ENCODE peak calls at places on chromosomes 4 and X, in five cellular contexts. H is GM23248, F is mesendoderm, A is neuronal stem cell, L is hepatocyte. G is an unnamed sample.

GRCh38 chr4:77854431-77855111 is 8.1 kb upstream of the MRPL1 start:
- DNase-seq in L (no peak), A (no peak), F (no peak), H (no peak), G (no peak)

GRCh38 chrX:22969416-22969815 is 30.3 kb upstream of the DDX53 start:
- DNase-seq in H (no peak), F (no peak), L (no peak), A (no peak), G (no peak)

GRCh38 chr4:45971108-45971507 is 152.7 kb downstream of the GABRG1 start:
- DNase-seq in L (no peak), H (no peak), F (no peak), A (no peak), G (no peak)

GRCh38 chr4:94253036-94253435 is 45.4 kb downstream of the SMARCAD1 start:
- DNase-seq in A (no peak), H (no peak), L (no peak), F (peak), G (peak)

GRCh38 chrX:18931972-18932371 is 51.9 kb downstream of the PHKA2 start:
- DNase-seq in A (peak), H (peak), L (peak), F (peak), G (peak)

GRCh38 chr4:145130788-145131398 is 32.8 kb downstream of the ABCE1 start:
- DNase-seq in F (no peak), A (no peak), H (peak), L (no peak), G (peak)

GRCh38 chr4:159434496-159435241 is 331.8 kb downstream of the RAPGEF2 start:
- DNase-seq in A (no peak), L (no peak), F (peak), H (peak), G (peak)

GRCh38 chr4:76689079-76689817 is 208.7 kb downstream of the SOWAHB start:
- DNase-seq in L (peak), H (peak), A (peak), F (peak), G (no peak)

GRCh38 chr4:148056879-148057278 is 325.0 kb downstream of the ARHGAP10 start:
- DNase-seq in F (peak), H (peak), L (no peak), A (no peak), G (peak)

GRCh38 chr4:61583696-61584095 is 383.6 kb downstream of the ADGRL3 start:
- DNase-seq in L (no peak), A (no peak), H (no peak), F (peak), G (no peak)

GRCh38 chrX:30301977-30302376 is 7.2 kb downstream of the NR0B1 start:
- DNase-seq in L (peak), F (peak), H (peak), A (peak), G (peak)

GRCh38 chr4:29423836-29424721 is 1296.1 kb upstream of the PCDH7 start:
- DNase-seq in F (peak), L (peak), A (no peak), H (peak), G (peak)

GRCh38 chrX:48003367-48003757 is 427 bp downstream of the ZNF182 start:
- DNase-seq in A (no peak), L (no peak), F (no peak), H (no peak), G (no peak)

GRCh38 chr4:104283303-104283702 is 211.4 kb downstream of the CXXC4 start:
- DNase-seq in L (no peak), F (no peak), H (no peak), A (no peak), G (no peak)

GRCh38 chr4:168725935-168726334 is 229.1 kb downstream of the PALLD start:
- DNase-seq in A (no peak), F (no peak), L (no peak), H (no peak), G (no peak)

GRCh38 chrX:103464071-103464773 is 55.1 kb downstream of the RAB40A start:
- DNase-seq in L (peak), A (no peak), F (peak), H (peak), G (peak)

GRCh38 chr4:189022441-189023035 is 883.3 kb downstream of the TRIML1 start:
- DNase-seq in F (peak), L (peak), H (peak), A (no peak), G (peak)

GRCh38 chrX:84248226-84248625 is 60.2 kb upstream of the RPS6KA6 start:
- DNase-seq in H (peak), A (no peak), L (no peak), F (no peak), G (peak)

GRCh38 chr4:13170131-13170530 is 314.0 kb downstream of the RAB28 start:
- DNase-seq in A (no peak), L (no peak), F (no peak), H (no peak), G (peak)

GRCh38 chr4:151014521-151015457 is at the start of gene LRBA:
- DNase-seq in L (peak), H (peak), F (peak), A (peak), G (peak)

GRCh38 chr4:11618666-11619282 is 190.1 kb upstream of the HS3ST1 start:
- DNase-seq in F (no peak), L (peak), H (no peak), A (no peak), G (no peak)

GRCh38 chrX:57204306-57204705 is 67.1 kb upstream of the SPIN2A start:
- DNase-seq in F (no peak), L (no peak), A (no peak), H (no peak), G (no peak)

GRCh38 chr4:169064281-169064680 is 54.2 kb upstream of the CBR4 start:
- DNase-seq in F (no peak), H (peak), L (no peak), A (no peak), G (no peak)

GRCh38 chr4:76430519-76431388 is 4.3 kb upstream of the SHROOM3 start:
- DNase-seq in A (peak), L (peak), F (peak), H (peak), G (peak)

GRCh38 chrX:29397506-29397905 is 810.3 kb downstream of the IL1RAPL1 start:
- DNase-seq in A (no peak), L (no peak), F (peak), H (peak), G (peak)

GRCh38 chr4:183591301-183591700 is 67.7 kb downstream of the RWDD4 start:
- DNase-seq in H (peak), A (no peak), L (no peak), F (no peak), G (no peak)

GRCh38 chr4:111064342-111064993 is 441.6 kb upstream of the PITX2 start:
- DNase-seq in L (no peak), H (peak), F (peak), A (no peak), G (peak)

GRCh38 chrX:68307767-68308166 is 125.5 kb downstream of the OPHN1 start:
- DNase-seq in L (no peak), H (peak), F (no peak), A (no peak), G (peak)

GRCh38 chr4:89727236-89727635 is 109.7 kb downstream of the SNCA start:
- DNase-seq in A (no peak), H (no peak), F (no peak), L (no peak), G (no peak)

GRCh38 chrX:20547649-20548051 is 280.9 kb upstream of the RPS6KA3 start:
- DNase-seq in H (peak), A (no peak), L (peak), F (no peak), G (peak)

GRCh38 chr4:53321151-53321987 is 44.5 kb downstream of the SCFD2 start:
- DNase-seq in L (no peak), F (no peak), A (no peak), H (peak), G (peak)

GRCh38 chrX:24079405-24079804 is 24.6 kb downstream of the EIF2S3 start:
- DNase-seq in L (no peak), H (no peak), A (no peak), F (no peak), G (no peak)

GRCh38 chr4:142041788-142042187 is 405.4 kb downstream of the IL15 start:
- DNase-seq in A (no peak), F (no peak), L (no peak), H (no peak), G (no peak)

GRCh38 chr4:142044271-142044670 is 407.9 kb downstream of the IL15 start:
- DNase-seq in A (no peak), F (peak), L (no peak), H (peak), G (peak)

GRCh38 chr4:142043509-142043908 is 407.1 kb downstream of the IL15 start:
- DNase-seq in H (peak), F (no peak), L (no peak), A (no peak), G (peak)

GRCh38 chr4:142040043-142040442 is 403.7 kb downstream of the IL15 start:
- DNase-seq in A (no peak), H (no peak), L (no peak), F (peak), G (no peak)

DNA sequence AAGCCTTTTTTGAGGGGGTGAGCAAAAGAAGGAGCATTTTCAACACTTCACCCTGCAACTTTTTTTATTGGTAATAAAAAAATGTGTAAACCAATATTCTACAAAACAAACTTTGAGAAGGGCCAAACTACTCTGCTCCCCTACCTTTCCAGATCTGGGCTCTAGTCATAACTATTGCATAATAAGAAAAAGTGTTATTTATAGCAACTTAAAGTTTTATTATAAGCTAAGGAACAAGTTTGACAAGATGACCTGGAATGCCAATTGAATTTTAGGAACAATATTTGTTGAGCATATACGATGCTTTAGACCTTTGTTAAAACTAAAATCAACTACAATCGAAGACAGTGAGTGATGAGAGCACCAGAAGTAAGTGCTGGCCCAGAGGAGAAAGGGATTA is 409.6 kb downstream of the IL15 start:
- DNase-seq in H (no peak), F (no peak), L (no peak), A (no peak), G (no peak)
- H3K4me2 ChIP-seq in H (no peak), F (no peak), L (no peak), A (no peak), G (no peak)

GRCh38 chr4:7390906-7391636 is 43.7 kb downstream of the PSAPL1 start:
- DNase-seq in L (no peak), A (no peak), H (no peak), F (no peak), G (no peak)

GRCh38 chr4:7393491-7394183 is 41.1 kb downstream of the PSAPL1 start:
- DNase-seq in A (no peak), H (no peak), L (no peak), F (no peak), G (no peak)

GRCh38 chr4:7390366-7390765 is 44.4 kb downstream of the PSAPL1 start:
- DNase-seq in A (no peak), H (no peak), L (no peak), F (no peak), G (no peak)

GRCh38 chr4:7392438-7393374 is 42.0 kb downstream of the PSAPL1 start:
- DNase-seq in F (peak), L (no peak), A (no peak), H (peak), G (peak)

GRCh38 chr4:7391637-7392437 is 42.9 kb downstream of the PSAPL1 start:
- DNase-seq in L (no peak), F (no peak), H (no peak), A (no peak), G (no peak)
- H3K4me2 ChIP-seq in L (no peak), F (no peak), H (no peak), A (no peak), G (no peak)

GRCh38 chr4:139810710-139811109 is 145.1 kb downstream of the MGST2 start:
- DNase-seq in L (no peak), A (no peak), F (no peak), H (no peak), G (no peak)

GRCh38 chr4:139807483-139807882 is 141.9 kb downstream of the MGST2 start:
- DNase-seq in F (no peak), A (no peak), L (no peak), H (no peak), G (no peak)

GRCh38 chr4:139809207-139810157 is 143.9 kb downstream of the MGST2 start:
- DNase-seq in A (no peak), H (no peak), L (no peak), F (no peak), G (no peak)

GRCh38 chr4:139806929-139807328 is 141.3 kb downstream of the MGST2 start:
- DNase-seq in L (no peak), F (no peak), A (no peak), H (no peak), G (no peak)

DNA sequence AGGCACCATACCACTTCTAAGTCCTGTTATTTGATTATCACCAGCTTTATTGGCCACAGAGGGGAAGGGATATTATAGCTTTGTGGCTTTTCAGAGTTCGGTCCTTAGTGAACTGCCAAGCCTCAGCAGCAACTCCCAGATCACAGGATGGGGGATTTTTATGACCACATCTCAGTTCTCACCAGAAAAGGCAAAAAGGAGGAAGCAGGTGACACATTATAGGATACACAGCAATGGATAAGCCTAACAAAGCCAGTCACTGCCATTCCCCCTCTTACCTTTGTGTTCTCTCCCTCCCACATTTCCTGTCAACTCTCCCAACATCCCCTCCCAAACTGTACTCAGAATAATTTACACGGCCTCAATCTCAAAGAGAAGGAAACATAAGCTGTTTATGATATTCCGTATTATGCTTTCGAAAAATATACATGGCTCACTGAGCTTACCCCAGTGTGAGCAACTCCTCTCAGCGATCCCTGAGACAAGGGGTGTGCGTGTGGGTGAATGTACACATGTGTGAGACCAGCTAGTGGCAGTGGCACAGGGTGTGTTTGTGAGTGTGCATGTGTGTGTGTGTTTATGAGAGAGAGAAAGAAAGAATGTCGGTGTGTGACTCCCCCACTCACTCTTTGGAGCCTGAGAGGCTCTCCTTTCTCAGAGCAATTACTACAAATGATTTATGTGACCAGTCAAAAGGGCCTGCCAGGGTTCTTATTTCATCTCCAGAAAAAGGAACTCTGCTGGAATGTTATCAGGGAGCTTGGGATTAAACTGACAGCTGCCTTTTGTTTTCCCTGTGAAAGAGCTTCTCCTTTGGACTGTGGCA is 143.0 kb downstream of the MGST2 start:
- DNase-seq in A (peak), H (no peak), F (no peak), L (no peak), G (no peak)
- H3K4me2 ChIP-seq in A (no peak), H (no peak), F (no peak), L (peak), G (peak)

GRCh38 chr4:102525556-102525955 is 24.4 kb downstream of the NFKB1 start:
- DNase-seq in H (no peak), A (no peak), F (no peak), L (no peak), G (no peak)

GRCh38 chr4:102525099-102525498 is 23.9 kb downstream of the NFKB1 start:
- DNase-seq in F (no peak), L (no peak), A (no peak), H (peak), G (peak)

GRCh38 chr4:102529977-102530376 is 28.8 kb downstream of the NFKB1 start:
- DNase-seq in L (no peak), A (no peak), H (no peak), F (no peak), G (no peak)

GRCh38 chr4:102526532-102526931 is 25.4 kb downstream of the NFKB1 start:
- DNase-seq in H (no peak), L (no peak), A (no peak), F (no peak), G (no peak)

DNA sequence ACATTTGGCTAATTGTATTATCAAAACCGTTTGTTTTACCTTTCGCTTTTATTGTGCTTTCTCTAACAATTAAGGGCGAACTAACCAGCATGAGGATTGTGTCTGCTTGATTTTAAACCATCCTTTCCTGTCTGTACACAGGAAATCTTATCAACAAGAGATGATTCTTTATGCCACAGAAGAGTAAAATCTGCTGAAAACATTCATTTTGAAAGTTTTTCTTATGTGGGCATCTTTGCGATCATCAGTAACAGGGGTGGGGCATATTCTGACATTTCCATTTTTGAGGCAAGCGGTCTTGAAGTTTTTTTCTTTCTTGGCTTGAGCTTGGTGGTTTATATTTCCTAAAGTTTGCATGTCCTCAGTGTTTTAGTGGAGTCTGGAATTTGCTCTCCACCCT is 26.5 kb downstream of the NFKB1 start:
- DNase-seq in F (no peak), L (no peak), A (no peak), H (no peak), G (no peak)
- H3K4me2 ChIP-seq in F (no peak), L (no peak), A (no peak), H (no peak), G (no peak)

DNA sequence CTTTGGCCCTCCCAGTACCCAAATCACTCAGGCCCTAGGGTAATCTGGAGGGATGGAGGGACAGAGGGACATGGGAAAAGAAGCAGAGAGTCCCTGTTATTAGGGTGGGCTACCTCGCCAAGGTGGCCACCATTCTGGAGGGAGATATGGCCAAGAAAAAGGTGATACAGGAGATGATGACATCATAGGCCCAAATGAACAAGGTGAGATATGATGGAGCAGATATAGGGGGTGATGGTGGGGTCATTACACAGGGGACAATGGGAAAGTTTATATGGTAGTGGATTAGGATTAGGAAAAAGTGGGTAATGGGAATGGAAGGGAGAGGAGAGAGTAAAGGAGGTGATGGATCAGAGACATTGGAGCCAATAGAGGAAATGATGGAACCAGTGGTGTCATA is 12.9 kb upstream of the SYP start:
- DNase-seq in F (no peak), H (no peak), A (no peak), L (no peak), G (no peak)
- H3K4me2 ChIP-seq in F (no peak), H (no peak), A (no peak), L (no peak), G (no peak)

GRCh38 chrX:12747433-12747832 is 43.8 kb upstream of the PRPS2 start:
- DNase-seq in L (no peak), H (no peak), A (no peak), F (peak), G (no peak)
- H3K4me2 ChIP-seq in L (no peak), H (no peak), A (no peak), F (no peak), G (no peak)

DNA sequence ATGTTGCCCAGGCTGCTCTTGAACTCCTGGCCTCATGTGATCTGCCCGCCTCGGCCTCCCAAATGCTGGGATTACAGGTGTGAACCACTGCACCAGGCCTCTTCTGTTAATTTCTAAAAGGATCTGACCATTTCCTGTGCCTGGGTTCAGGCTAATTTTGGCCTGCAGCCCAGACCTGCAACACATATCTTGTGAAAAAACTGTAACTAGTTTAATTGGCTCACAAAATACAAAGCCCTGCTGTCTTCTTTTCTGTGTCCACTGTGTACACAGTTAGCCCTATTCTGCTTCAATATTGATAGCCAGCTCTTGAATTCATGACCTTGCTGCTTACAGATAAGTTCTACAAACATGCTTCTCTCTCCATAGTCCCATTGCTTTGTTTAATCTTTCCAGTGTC is 753.5 kb downstream of the PDHA2 start:
- DNase-seq in F (no peak), L (peak), H (no peak), A (no peak), G (no peak)
- H3K4me2 ChIP-seq in F (no peak), L (peak), H (no peak), A (no peak), G (no peak)

GRCh38 chrX:72402614-72403013 is 96.9 kb upstream of the CITED1 start:
- DNase-seq in A (no peak), F (no peak), H (no peak), L (no peak), G (no peak)
- H3K4me2 ChIP-seq in A (no peak), F (no peak), H (no peak), L (no peak), G (no peak)